ENCODE peak calls at places on chromosomes 1 and 21, in five cellular contexts. G is fibroblast of mammary gland, T is NCI-H2081 treated with DMSO at 0.1 percent for 48 hours, U is mesothelial cell of epicardium, M is memory B cell. K is an unnamed sample.

GRCh38 chr1:98733782-98734112 is 72.2 kb downstream of the SNX7 start:
- DNase-seq in G (peak), T (no peak), U (no peak), M (no peak), K (no peak)

GRCh38 chr1:161133220-161133740 is 813 bp upstream of the DEDD start:
- DNase-seq in G (peak), T (no peak), U (no peak), M (no peak), K (no peak)

GRCh38 chr1:229225331-229225782 is 45.6 kb upstream of the RAB4A start:
- DNase-seq in G (no peak), T (no peak), U (no peak), M (no peak), K (no peak)

GRCh38 chr1:155080250-155081228 is 1.9 kb downstream of the EFNA3 start:
- DNase-seq in G (no peak), T (no peak), U (peak), M (peak), K (no peak)

GRCh38 chr1:2590233-2591141 is 3.9 kb downstream of the PRXL2B start:
- DNase-seq in G (no peak), T (no peak), U (no peak), M (no peak), K (no peak)

GRCh38 chr1:119683893-119684292 is 27.8 kb upstream of the PHGDH start:
- DNase-seq in G (no peak), T (no peak), U (no peak), M (no peak), K (no peak)

GRCh38 chr21:25461730-25462129 is 145.6 kb downstream of the MRPL39 start:
- DNase-seq in G (no peak), T (no peak), U (no peak), M (no peak), K (no peak)

GRCh38 chr1:161019767-161020572 is 982 bp downstream of the F11R start:
- DNase-seq in G (no peak), T (no peak), U (no peak), M (no peak), K (no peak)

GRCh38 chr1:53341961-53342707 is 14.3 kb upstream of the LRP8 start:
- DNase-seq in G (no peak), T (no peak), U (no peak), M (peak), K (no peak)

GRCh38 chr1:41740058-41740457 is 178.7 kb downstream of the HIVEP3 start:
- DNase-seq in G (no peak), T (no peak), U (no peak), M (no peak), K (no peak)

GRCh38 chr1:42739753-42740700 is at the start of gene CLDN19:
- DNase-seq in G (no peak), T (no peak), U (no peak), M (no peak), K (no peak)

GRCh38 chr1:9293512-9294439 is 1.1 kb downstream of the SPSB1 start:
- DNase-seq in G (peak), T (no peak), U (no peak), M (peak), K (no peak)

GRCh38 chr1:9118186-9118585 is 10.7 kb downstream of the GPR157 start:
- DNase-seq in G (no peak), T (no peak), U (no peak), M (no peak), K (no peak)

GRCh38 chr1:31814041-31814511 is 1.7 kb downstream of the SPOCD1 start:
- DNase-seq in G (no peak), T (no peak), U (no peak), M (no peak), K (no peak)

GRCh38 chr1:170927955-170928850 is 7.1 kb upstream of the MROH9 start:
- DNase-seq in G (peak), T (no peak), U (no peak), M (no peak), K (no peak)

GRCh38 chr1:54347955-54348699 is 58.1 kb downstream of the SSBP3 start:
- DNase-seq in G (no peak), T (no peak), U (no peak), M (no peak), K (no peak)

GRCh38 chr1:180586671-180587155 is 27.9 kb downstream of the OVAAL start:
- DNase-seq in G (peak), T (peak), U (no peak), M (no peak), K (peak)

GRCh38 chr1:59544615-59545014 is 247.7 kb downstream of the FGGY start:
- DNase-seq in G (no peak), T (no peak), U (no peak), M (no peak), K (no peak)

GRCh38 chr1:84350104-84350503 is 48.2 kb upstream of the DNASE2B start:
- DNase-seq in G (no peak), T (no peak), U (no peak), M (no peak), K (no peak)

GRCh38 chr1:108125312-108126138 is 74.6 kb downstream of the SLC25A24 start:
- DNase-seq in G (peak), T (peak), U (peak), M (peak), K (peak)

GRCh38 chr1:180190091-180190490 is 35.4 kb downstream of the QSOX1 start:
- DNase-seq in G (no peak), T (no peak), U (no peak), M (no peak), K (no peak)

GRCh38 chr1:233424727-233425222 is 97.3 kb downstream of the MAP3K21 start:
- DNase-seq in G (peak), T (no peak), U (no peak), M (no peak), K (no peak)

GRCh38 chr1:1082239-1083180 is 8.4 kb upstream of the RNF223 start:
- DNase-seq in G (no peak), T (no peak), U (peak), M (peak), K (no peak)

GRCh38 chr1:8238141-8239038 is 79.5 kb upstream of the SLC45A1 start:
- DNase-seq in G (peak), T (no peak), U (no peak), M (no peak), K (no peak)

GRCh38 chr1:22712502-22713271 is 2.0 kb downstream of the EPHB2 start:
- DNase-seq in G (peak), T (no peak), U (no peak), M (no peak), K (no peak)

GRCh38 chr1:29490204-29490934 is 254.0 kb downstream of the PTPRU start:
- DNase-seq in G (no peak), T (no peak), U (no peak), M (no peak), K (no peak)

GRCh38 chr1:15696956-15697521 is 12.9 kb downstream of the PLEKHM2 start:
- DNase-seq in G (no peak), T (no peak), U (no peak), M (peak), K (no peak)

GRCh38 chr1:54227091-54227602 is 27.2 kb downstream of the MRPL37 start:
- DNase-seq in G (peak), T (no peak), U (no peak), M (no peak), K (no peak)

GRCh38 chr21:35375115-35375514 is 326.0 kb upstream of the RUNX1 start:
- DNase-seq in G (peak), T (no peak), U (no peak), M (no peak), K (no peak)

GRCh38 chr1:165899461-165899941 is 72.1 kb downstream of the UCK2 start:
- DNase-seq in G (peak), T (no peak), U (no peak), M (no peak), K (no peak)

GRCh38 chr1:33334081-33334552 is 13.2 kb upstream of the A3GALT2 start:
- DNase-seq in G (peak), T (no peak), U (no peak), M (no peak), K (no peak)

GRCh38 chr1:169106921-169107672 is 607 bp downstream of the ATP1B1 start:
- DNase-seq in G (peak), T (no peak), U (peak), M (no peak), K (no peak)

GRCh38 chr1:6504887-6505286 is 13.4 kb upstream of the PLEKHG5 start:
- DNase-seq in G (no peak), T (no peak), U (no peak), M (no peak), K (no peak)

GRCh38 chr21:32976791-32977190 is 48.9 kb upstream of the OLIG2 start:
- DNase-seq in G (no peak), T (no peak), U (no peak), M (no peak), K (no peak)